ENCODE peak calls at places on chromosomes 11 and 22, in five cellular contexts. One of them, this sample, is unnamed.
A peak's percentile ranks its signal among the peaks of the same experiment; 100 is the strongest.

GRCh38 chr22:25085930-25086901 is 113.4 kb upstream of the CRYBB3 start:
- DNase-seq in ACHN: peak; percentile 44
- DNase-seq in mucosa of gallbladder: no peak
- DNase-seq in stimulated activated CD4-positive, alpha-beta T cell treated with anti-CD3 and anti-CD28 coated beads, Interleukin-1b, Interleukin-23, amount 100 ng/mL, for 4 hours: no peak
- DNase-seq in T follicular helper cell: no peak
- DNase-seq in this sample: peak; percentile 69

GRCh38 chr22:26891431-26891830 is 234.0 kb downstream of the MIAT start:
- DNase-seq in mucosa of gallbladder: no peak
- DNase-seq in stimulated activated CD4-positive, alpha-beta T cell treated with anti-CD3 and anti-CD28 coated beads, Interleukin-1b, Interleukin-23, amount 100 ng/mL, for 4 hours: no peak
- DNase-seq in ACHN: peak; percentile 5
- DNase-seq in T follicular helper cell: no peak
- DNase-seq in this sample: peak; percentile 9

GRCh38 chr11:128424271-128424709 is 163.1 kb downstream of the ETS1 start:
- DNase-seq in stimulated activated CD4-positive, alpha-beta T cell treated with anti-CD3 and anti-CD28 coated beads, Interleukin-1b, Interleukin-23, amount 100 ng/mL, for 4 hours: no peak
- DNase-seq in ACHN: no peak
- DNase-seq in T follicular helper cell: no peak
- DNase-seq in mucosa of gallbladder: no peak
- DNase-seq in this sample: peak; percentile 83

GRCh38 chr11:10460611-10461275 is 5.7 kb downstream of the AMPD3 start:
- DNase-seq in stimulated activated CD4-positive, alpha-beta T cell treated with anti-CD3 and anti-CD28 coated beads, Interleukin-1b, Interleukin-23, amount 100 ng/mL, for 4 hours: no peak
- DNase-seq in T follicular helper cell: no peak
- DNase-seq in mucosa of gallbladder: no peak
- DNase-seq in ACHN: no peak
- DNase-seq in this sample: no peak

GRCh38 chr11:1152316-1153104 is 5.2 kb upstream of the MUC5AC start:
- DNase-seq in stimulated activated CD4-positive, alpha-beta T cell treated with anti-CD3 and anti-CD28 coated beads, Interleukin-1b, Interleukin-23, amount 100 ng/mL, for 4 hours: no peak
- DNase-seq in T follicular helper cell: no peak
- DNase-seq in ACHN: peak; percentile 78
- DNase-seq in mucosa of gallbladder: no peak
- DNase-seq in this sample: peak; percentile 54

GRCh38 chr22:48089601-48090331 is 1327.3 kb downstream of the TBC1D22A start:
- DNase-seq in ACHN: no peak
- DNase-seq in T follicular helper cell: no peak
- DNase-seq in stimulated activated CD4-positive, alpha-beta T cell treated with anti-CD3 and anti-CD28 coated beads, Interleukin-1b, Interleukin-23, amount 100 ng/mL, for 4 hours: no peak
- DNase-seq in mucosa of gallbladder: peak; percentile 20
- DNase-seq in this sample: peak; percentile 66

GRCh38 chr11:66701432-66702240 is 23.9 kb upstream of the RBM4B start:
- DNase-seq in stimulated activated CD4-positive, alpha-beta T cell treated with anti-CD3 and anti-CD28 coated beads, Interleukin-1b, Interleukin-23, amount 100 ng/mL, for 4 hours: no peak
- DNase-seq in mucosa of gallbladder: no peak
- DNase-seq in T follicular helper cell: no peak
- DNase-seq in ACHN: no peak
- DNase-seq in this sample: no peak

GRCh38 chr11:110422306-110422924 is 7.3 kb upstream of the FDX1 start:
- DNase-seq in T follicular helper cell: no peak
- DNase-seq in stimulated activated CD4-positive, alpha-beta T cell treated with anti-CD3 and anti-CD28 coated beads, Interleukin-1b, Interleukin-23, amount 100 ng/mL, for 4 hours: no peak
- DNase-seq in mucosa of gallbladder: no peak
- DNase-seq in ACHN: no peak
- DNase-seq in this sample: no peak

GRCh38 chr11:118661425-118662301 is 17.8 kb downstream of the TREH start:
- DNase-seq in stimulated activated CD4-positive, alpha-beta T cell treated with anti-CD3 and anti-CD28 coated beads, Interleukin-1b, Interleukin-23, amount 100 ng/mL, for 4 hours: no peak
- DNase-seq in mucosa of gallbladder: no peak
- DNase-seq in T follicular helper cell: no peak
- DNase-seq in ACHN: no peak
- DNase-seq in this sample: no peak

GRCh38 chr11:39113606-39114005 is 2345.8 kb downstream of the LRRC4C start:
- DNase-seq in mucosa of gallbladder: no peak
- DNase-seq in T follicular helper cell: no peak
- DNase-seq in ACHN: no peak
- DNase-seq in stimulated activated CD4-positive, alpha-beta T cell treated with anti-CD3 and anti-CD28 coated beads, Interleukin-1b, Interleukin-23, amount 100 ng/mL, for 4 hours: no peak
- DNase-seq in this sample: no peak

GRCh38 chr11:41720761-41721160 is 261.3 kb upstream of the LRRC4C start:
- DNase-seq in mucosa of gallbladder: no peak
- DNase-seq in stimulated activated CD4-positive, alpha-beta T cell treated with anti-CD3 and anti-CD28 coated beads, Interleukin-1b, Interleukin-23, amount 100 ng/mL, for 4 hours: no peak
- DNase-seq in T follicular helper cell: no peak
- DNase-seq in ACHN: no peak
- DNase-seq in this sample: no peak

GRCh38 chr22:32080904-32081303 is 37.8 kb downstream of the SLC5A1 start:
- DNase-seq in mucosa of gallbladder: peak; percentile 33
- DNase-seq in ACHN: peak; percentile 62
- DNase-seq in T follicular helper cell: no peak
- DNase-seq in stimulated activated CD4-positive, alpha-beta T cell treated with anti-CD3 and anti-CD28 coated beads, Interleukin-1b, Interleukin-23, amount 100 ng/mL, for 4 hours: no peak
- DNase-seq in this sample: no peak

GRCh38 chr11:88313441-88313840 is 24.1 kb downstream of the CTSC start:
- DNase-seq in T follicular helper cell: no peak
- DNase-seq in mucosa of gallbladder: no peak
- DNase-seq in stimulated activated CD4-positive, alpha-beta T cell treated with anti-CD3 and anti-CD28 coated beads, Interleukin-1b, Interleukin-23, amount 100 ng/mL, for 4 hours: no peak
- DNase-seq in ACHN: no peak
- DNase-seq in this sample: no peak

GRCh38 chr11:107747622-107748021 is 35.8 kb upstream of the SLN start:
- DNase-seq in T follicular helper cell: no peak
- DNase-seq in stimulated activated CD4-positive, alpha-beta T cell treated with anti-CD3 and anti-CD28 coated beads, Interleukin-1b, Interleukin-23, amount 100 ng/mL, for 4 hours: no peak
- DNase-seq in mucosa of gallbladder: no peak
- DNase-seq in ACHN: no peak
- DNase-seq in this sample: no peak